ENCODE peak calls at places on chromosomes 5 and 9, in five cellular contexts. Y, O, G, J and R are unnamed samples.
A peak's percentile ranks its signal among the peaks of the same experiment; 100 is the strongest.

GRCh38 chr5:62260510-62260909 is 45.5 kb upstream of the KIF2A start:
- DNase-seq in Y (no peak), O (no peak), G (no peak), J (no peak), R (peak; percentile 35)

GRCh38 chr5:139954022-139954421 is 89.1 kb downstream of the NRG2 start:
- DNase-seq in Y (no peak), O (no peak), G (no peak), J (no peak), R (no peak)

GRCh38 chr9:6525326-6526040 is 112.5 kb downstream of the UHRF2 start:
- DNase-seq in Y (no peak), O (no peak), G (no peak), J (peak; percentile 76), R (no peak)

GRCh38 chr5:55303238-55303690 is 4.2 kb downstream of the DHX29 start:
- DNase-seq in Y (peak; percentile 82), O (no peak), G (no peak), J (peak; percentile 97), R (no peak)

GRCh38 chr5:135106610-135107009 is 72.6 kb upstream of the PITX1 start:
- DNase-seq in Y (peak; percentile 93), O (peak; percentile 13), G (no peak), J (peak; percentile 21), R (no peak)

GRCh38 chr5:160165137-160166068 is 46.2 kb upstream of the PWWP2A start:
- DNase-seq in Y (peak; percentile 98), O (peak; percentile 93), G (peak; percentile 66), J (peak; percentile 99), R (peak; percentile 68)

GRCh38 chr5:1884638-1885475 is 2.1 kb upstream of the IRX4 start:
- DNase-seq in Y (peak; percentile 11), O (peak; percentile 29), G (no peak), J (no peak), R (no peak)

GRCh38 chr9:80550181-80550580 is 978.4 kb downstream of the TLE4 start:
- DNase-seq in Y (no peak), O (no peak), G (no peak), J (no peak), R (no peak)

GRCh38 chr5:82821978-82822927 is 254.9 kb downstream of the TMEM167A start:
- DNase-seq in Y (peak; percentile 15), O (no peak), G (no peak), J (peak; percentile 34), R (no peak)

GRCh38 chr5:122149691-122150090 is 20.3 kb downstream of the ZNF474 start:
- DNase-seq in Y (no peak), O (no peak), G (no peak), J (no peak), R (no peak)

GRCh38 chr5:179229331-179229761 is 115.9 kb downstream of the ADAMTS2 start:
- DNase-seq in Y (no peak), O (no peak), G (no peak), J (no peak), R (no peak)

GRCh38 chr9:125066839-125067619 is 76.3 kb downstream of the SCAI start:
- DNase-seq in Y (no peak), O (peak; percentile 50), G (no peak), J (peak; percentile 29), R (no peak)

GRCh38 chr5:72149742-72150141 is 42.5 kb downstream of the MAP1B start:
- DNase-seq in Y (no peak), O (no peak), G (no peak), J (no peak), R (no peak)
- H3K4me1 ChIP-seq in Y (peaks cover 6% of the 10 kb centered on the region), O (no peaks in the 10 kb centered on the region), G (no peaks in the 10 kb centered on the region), J (peaks cover 28% of the 10 kb centered on the region), R (peaks cover 5% of the 10 kb centered on the region)

DNA sequence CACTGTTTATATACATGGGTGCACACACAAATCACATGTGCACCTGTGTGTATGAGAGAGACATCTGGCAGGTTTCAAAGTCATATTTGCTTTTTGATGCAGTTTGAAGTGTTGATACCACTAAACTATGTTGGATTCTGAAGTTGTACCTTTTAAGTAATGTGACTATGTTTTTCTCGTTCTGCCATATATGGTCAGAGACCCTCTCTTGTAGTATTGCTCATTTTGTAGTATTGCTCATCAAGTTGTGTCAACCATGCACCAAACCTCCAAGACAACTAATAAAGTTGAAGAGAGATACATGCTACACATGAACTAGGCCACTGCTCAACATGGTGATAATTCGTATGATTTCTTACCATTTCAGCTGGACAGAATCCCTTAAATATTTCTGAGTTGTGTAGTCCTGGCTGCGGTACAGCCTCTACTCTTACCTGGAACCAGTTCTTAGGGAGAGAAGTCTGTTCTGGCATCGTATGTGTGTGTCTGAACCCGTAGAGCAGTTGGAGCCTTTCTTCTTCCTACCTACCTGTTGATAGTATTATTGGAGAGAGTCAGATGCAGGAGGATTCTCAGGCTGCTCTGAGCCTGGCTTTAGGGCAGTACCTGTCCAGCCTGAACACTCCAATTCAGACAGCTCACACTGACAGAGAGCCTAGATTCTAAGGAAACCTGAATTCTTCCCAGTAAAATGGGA is 190.3 kb downstream of the CD180 start:
- DNase-seq in Y (no peak), O (no peak), G (no peak), J (no peak), R (no peak)
- H3K4me3 ChIP-seq in Y (peak overlapping the region; percentile 93), O (peak overlapping the region; percentile 81), G (no peak overlapping the region), J (peak overlapping the region; percentile 71), R (no peak overlapping the region)

DNA sequence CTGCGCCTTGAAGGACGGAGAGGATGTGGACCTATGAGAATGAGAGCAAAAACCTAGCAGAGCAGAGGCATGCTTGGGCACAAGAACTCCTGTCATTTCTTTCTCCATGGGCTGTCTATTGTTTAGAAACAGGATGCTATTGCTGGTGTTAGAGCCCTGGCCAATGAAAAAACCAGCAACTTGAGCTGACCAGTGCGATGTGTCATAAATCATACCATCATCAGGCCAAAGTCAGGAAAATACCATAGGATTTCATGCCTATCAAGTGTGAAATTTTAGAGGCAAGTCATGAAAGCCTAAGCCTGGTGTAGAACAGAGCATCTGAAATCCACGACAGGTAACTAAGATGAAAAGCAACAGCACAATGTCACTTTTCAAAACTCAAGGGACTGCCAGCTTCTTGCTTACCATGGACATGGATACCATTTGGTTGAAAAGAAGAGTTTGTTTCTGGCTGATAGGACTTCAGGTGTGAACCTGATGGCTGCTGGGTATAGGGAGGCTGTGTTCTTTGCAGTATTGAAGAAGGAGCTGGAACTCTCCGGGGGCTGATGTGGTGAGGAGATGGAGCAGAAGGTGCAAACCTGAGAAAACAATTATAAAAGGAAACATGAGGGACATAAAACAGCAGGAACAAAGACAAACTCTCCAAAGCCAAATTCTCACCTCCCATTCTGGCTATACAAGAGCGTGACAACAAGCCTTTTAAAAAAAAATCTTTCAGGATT is 330.0 kb upstream of the RFX3 start:
- DNase-seq in Y (no peak), O (no peak), G (no peak), J (peak; percentile 29), R (no peak)
- H3K36me3 ChIP-seq in Y (no peaks in the 10 kb centered on the region), O (no peaks in the 10 kb centered on the region), G (no peaks in the 10 kb centered on the region), J (no peaks in the 10 kb centered on the region), R (no peaks in the 10 kb centered on the region)

GRCh38 chr9:83280790-83281189 is 217.8 kb upstream of the RASEF start:
- DNase-seq in Y (no peak), O (no peak), G (no peak), J (no peak), R (peak; percentile 18)

GRCh38 chr9:83284766-83285165 is 221.8 kb upstream of the RASEF start:
- DNase-seq in Y (no peak), O (no peak), G (no peak), J (no peak), R (no peak)

GRCh38 chr9:83281306-83282255 is 218.6 kb upstream of the RASEF start:
- DNase-seq in Y (peak; percentile 57), O (no peak), G (no peak), J (peak; percentile 79), R (peak; percentile 55)

GRCh38 chr9:83283528-83283927 is 220.6 kb upstream of the RASEF start:
- DNase-seq in Y (no peak), O (no peak), G (no peak), J (no peak), R (no peak)

DNA sequence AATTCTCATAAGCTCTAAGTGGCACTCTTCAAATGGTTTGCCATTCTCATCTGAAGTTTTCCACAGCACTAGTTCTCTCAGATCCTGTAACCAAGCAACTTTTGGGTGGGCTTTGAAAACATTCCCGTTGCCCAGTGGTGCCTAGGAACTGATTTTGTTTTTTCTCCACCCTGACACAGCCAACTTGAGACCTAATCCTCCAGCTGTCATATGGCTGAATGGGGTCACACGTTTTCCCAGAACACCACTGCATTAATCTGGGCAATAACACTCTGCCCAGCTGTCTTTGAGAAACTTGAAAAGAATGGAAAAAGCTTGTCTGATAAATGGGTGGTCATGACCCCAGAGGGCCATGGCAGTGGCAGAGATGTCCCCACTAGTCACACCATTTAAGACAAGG is 222.9 kb upstream of the RASEF start:
- DNase-seq in Y (no peak), O (no peak), G (no peak), J (no peak), R (no peak)
- H3K4me1 ChIP-seq in Y (peaks cover 15% of the 10 kb centered on the region), O (peaks cover 10% of the 10 kb centered on the region), G (no peaks in the 10 kb centered on the region), J (no peaks in the 10 kb centered on the region), R (peaks cover 15% of the 10 kb centered on the region)

DNA sequence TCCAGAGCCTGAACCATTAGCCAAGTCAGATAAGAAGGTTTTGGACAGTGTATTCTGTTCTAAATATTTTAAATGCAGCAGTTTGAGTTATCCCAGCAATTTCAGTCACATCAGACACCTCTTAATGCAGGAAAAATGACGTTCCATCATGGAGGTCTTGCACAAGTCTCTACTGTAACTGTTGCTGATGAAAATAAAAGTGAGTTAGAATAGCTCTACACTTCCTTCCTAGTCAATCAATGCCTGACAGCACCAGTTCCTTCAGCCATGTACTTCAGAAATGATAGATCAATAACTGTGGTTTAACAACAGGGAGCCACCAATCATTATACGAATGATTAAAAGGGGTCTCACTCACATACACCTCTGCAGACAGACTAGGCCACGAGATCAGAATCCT is 215.7 kb downstream of the BNC2 start:
- DNase-seq in Y (no peak), O (no peak), G (no peak), J (no peak), R (no peak)
- H3K4me3 ChIP-seq in Y (no peak overlapping the region), O (no peak overlapping the region), G (no peak overlapping the region), J (no peak overlapping the region), R (no peak overlapping the region)

GRCh38 chr9:98215821-98216220 is 23.4 kb upstream of the CORO2A start:
- DNase-seq in Y (no peak), O (peak; percentile 35), G (no peak), J (no peak), R (no peak)
- H3K36me3 ChIP-seq in Y (peaks cover 44% of the 10 kb centered on the region), O (no peaks in the 10 kb centered on the region), G (peaks cover 45% of the 10 kb centered on the region), J (peaks cover 6% of the 10 kb centered on the region), R (no peaks in the 10 kb centered on the region)

GRCh38 chr5:88390007-88390385 is 121.4 kb upstream of the TMEM161B start:
- DNase-seq in Y (no peak), O (no peak), G (no peak), J (no peak), R (no peak)
- H3K4me1 ChIP-seq in Y (no peaks in the 10 kb centered on the region), O (no peaks in the 10 kb centered on the region), G (no peaks in the 10 kb centered on the region), J (no peaks in the 10 kb centered on the region), R (no peaks in the 10 kb centered on the region)